ENCODE peak calls at places on chromosomes 16 and 17, in five cellular contexts. One of them, this sample, is unnamed.

GRCh38 chr17:56587298-56587697 is 6.2 kb upstream of the NOG start:
- DNase-seq in SK-N-SH: no peak
- DNase-seq in K562: no peak
- DNase-seq in HCT116: no peak
- DNase-seq in HepG2: no peak
- DNase-seq in this sample: no peak

GRCh38 chr17:39636927-39637736 is at the start of gene STARD3:
- DNase-seq in K562: peak; percentile 92
- DNase-seq in HepG2: peak; percentile 83
- DNase-seq in SK-N-SH: peak; percentile 96
- DNase-seq in HCT116: peak; percentile 73
- DNase-seq in this sample: peak; percentile 91

GRCh38 chr16:73565263-73565662 is 517.3 kb upstream of the ZFHX3 start:
- DNase-seq in K562: no peak
- DNase-seq in HCT116: peak; percentile 15
- DNase-seq in HepG2: peak; percentile 23
- DNase-seq in SK-N-SH: no peak
- DNase-seq in this sample: peak; percentile 63

GRCh38 chr17:48347203-48347602 is 82.8 kb downstream of the SKAP1 start:
- DNase-seq in HCT116: no peak
- DNase-seq in SK-N-SH: no peak
- DNase-seq in HepG2: no peak
- DNase-seq in K562: no peak
- DNase-seq in this sample: no peak

GRCh38 chr17:50209472-50210248 is 8.2 kb upstream of the COL1A1 start:
- DNase-seq in HCT116: no peak
- DNase-seq in SK-N-SH: peak; percentile 96
- DNase-seq in HepG2: no peak
- DNase-seq in K562: peak; percentile 78
- DNase-seq in this sample: no peak

GRCh38 chr17:79072544-79072943 is 2.1 kb upstream of the ENGASE start:
- DNase-seq in HepG2: no peak
- DNase-seq in SK-N-SH: no peak
- DNase-seq in HCT116: no peak
- DNase-seq in K562: no peak
- DNase-seq in this sample: no peak

GRCh38 chr17:48465884-48466283 is 35.9 kb upstream of the SKAP1 start:
- DNase-seq in HCT116: no peak
- DNase-seq in HepG2: no peak
- DNase-seq in SK-N-SH: no peak
- DNase-seq in K562: no peak
- DNase-seq in this sample: no peak

GRCh38 chr16:15949210-15950166 is at the start of gene ABCC1:
- DNase-seq in K562: peak; percentile 93
- DNase-seq in HCT116: no peak
- DNase-seq in SK-N-SH: peak; percentile 95
- DNase-seq in HepG2: peak; percentile 60
- DNase-seq in this sample: peak; percentile 83

GRCh38 chr16:80027007-80027965 is 426.7 kb upstream of the MAF start:
- DNase-seq in HCT116: no peak
- DNase-seq in HepG2: peak; percentile 80
- DNase-seq in SK-N-SH: no peak
- DNase-seq in K562: peak; percentile 76
- DNase-seq in this sample: peak; percentile 9

GRCh38 chr17:14621826-14622621 is 321.1 kb downstream of the HS3ST3B1 start:
- DNase-seq in SK-N-SH: no peak
- DNase-seq in HCT116: no peak
- DNase-seq in K562: no peak
- DNase-seq in HepG2: no peak
- DNase-seq in this sample: no peak

GRCh38 chr17:35433075-35433894 is 985 bp upstream of the SLFN12 start:
- DNase-seq in HepG2: peak; percentile 81
- DNase-seq in SK-N-SH: no peak
- DNase-seq in HCT116: peak; percentile 85
- DNase-seq in K562: peak; percentile 66
- DNase-seq in this sample: peak; percentile 57

GRCh38 chr17:74605361-74605760 is 13.3 kb upstream of the CD300LD start:
- DNase-seq in K562: no peak
- DNase-seq in SK-N-SH: no peak
- DNase-seq in HCT116: no peak
- DNase-seq in HepG2: no peak
- DNase-seq in this sample: no peak

GRCh38 chr17:55495239-55495638 is 16.0 kb downstream of the SMIM36 start:
- DNase-seq in HCT116: no peak
- DNase-seq in HepG2: no peak
- DNase-seq in K562: no peak
- DNase-seq in SK-N-SH: no peak
- DNase-seq in this sample: no peak

GRCh38 chr17:72514888-72515287 is 394.1 kb downstream of the SOX9 start:
- DNase-seq in K562: no peak
- DNase-seq in HepG2: no peak
- DNase-seq in HCT116: no peak
- DNase-seq in SK-N-SH: no peak
- DNase-seq in this sample: no peak

GRCh38 chr16:79372504-79373184 is 227.9 kb downstream of the MAF start:
- DNase-seq in K562: no peak
- DNase-seq in HCT116: no peak
- DNase-seq in SK-N-SH: no peak
- DNase-seq in HepG2: no peak
- DNase-seq in this sample: no peak

GRCh38 chr17:9028171-9028570 is 6.9 kb downstream of the NTN1 start:
- DNase-seq in HepG2: no peak
- DNase-seq in K562: no peak
- DNase-seq in SK-N-SH: no peak
- DNase-seq in HCT116: no peak
- DNase-seq in this sample: no peak

GRCh38 chr16:11100239-11100750 is 155.7 kb downstream of the SOCS1 start:
- DNase-seq in HCT116: peak; percentile 23
- DNase-seq in HepG2: no peak
- DNase-seq in K562: peak; percentile 76
- DNase-seq in SK-N-SH: no peak
- DNase-seq in this sample: no peak

GRCh38 chr17:39757931-39758873 is 20.5 kb downstream of the GRB7 start:
- DNase-seq in HepG2: no peak
- DNase-seq in HCT116: no peak
- DNase-seq in SK-N-SH: no peak
- DNase-seq in K562: no peak
- DNase-seq in this sample: no peak

GRCh38 chr16:85390511-85391174 is 222.5 kb upstream of the GSE1 start:
- DNase-seq in SK-N-SH: peak; percentile 90
- DNase-seq in HCT116: peak; percentile 66
- DNase-seq in HepG2: peak; percentile 90
- DNase-seq in K562: peak; percentile 90
- DNase-seq in this sample: peak; percentile 84

GRCh38 chr16:88561485-88562369 is 8.5 kb upstream of the ZC3H18 start:
- DNase-seq in SK-N-SH: peak; percentile 91
- DNase-seq in HCT116: peak; percentile 36
- DNase-seq in HepG2: no peak
- DNase-seq in K562: peak; percentile 80
- DNase-seq in this sample: no peak

GRCh38 chr16:88569614-88569984 is 604 bp upstream of the ZC3H18 start:
- DNase-seq in SK-N-SH: peak; percentile 66
- DNase-seq in K562: peak; percentile 54
- DNase-seq in HepG2: peak; percentile 34
- DNase-seq in HCT116: no peak
- DNase-seq in this sample: no peak

GRCh38 chr16:88568710-88569613 is 1.2 kb upstream of the ZC3H18 start:
- DNase-seq in HCT116: no peak
- DNase-seq in HepG2: no peak
- DNase-seq in SK-N-SH: no peak
- DNase-seq in K562: no peak
- DNase-seq in this sample: no peak

GRCh38 chr16:88569985-88570690 is at the start of gene ZC3H18:
- DNase-seq in HepG2: peak; percentile 91
- DNase-seq in SK-N-SH: peak; percentile 100
- DNase-seq in HCT116: peak; percentile 91
- DNase-seq in K562: peak; percentile 100
- DNase-seq in this sample: peak; percentile 98

DNA sequence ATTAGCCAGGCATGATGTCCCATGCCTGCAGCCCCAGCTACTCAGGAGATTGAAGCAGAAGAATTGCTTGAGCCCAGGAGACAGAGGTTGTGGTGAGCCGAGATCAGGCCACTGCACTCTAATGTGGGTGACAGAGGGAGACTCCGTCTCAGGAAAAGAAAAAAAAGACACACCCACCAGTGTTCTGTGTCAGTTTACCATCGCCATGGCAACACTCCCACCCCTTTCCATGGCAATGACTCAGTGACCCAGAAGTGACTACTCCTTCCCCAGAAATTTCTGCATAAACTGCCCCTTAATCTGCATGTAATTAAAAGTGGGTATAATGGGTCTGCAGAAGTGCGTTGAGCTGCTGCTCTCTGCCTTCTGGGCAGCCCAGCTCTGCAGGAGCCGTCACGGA is 4.0 kb upstream of the ZC3H18 start:
- DNase-seq in HepG2: no peak
- DNase-seq in K562: no peak
- DNase-seq in HCT116: peak; percentile 34
- DNase-seq in SK-N-SH: no peak
- DNase-seq in this sample: peak; percentile 38
- TF ChIP-seq JUND in HepG2: no peak
- TF ChIP-seq JUND in K562: no peak
- TF ChIP-seq JUND in HCT116: no peak
- TF ChIP-seq JUND in SK-N-SH: no peak
- TF ChIP-seq JUND in this sample: no peak

GRCh38 chr16:3045758-3046505 is 429 bp upstream of the MMP25 start:
- DNase-seq in HepG2: no peak
- DNase-seq in HCT116: no peak
- DNase-seq in K562: peak; percentile 46
- DNase-seq in SK-N-SH: peak; percentile 82
- DNase-seq in this sample: no peak
- TF ChIP-seq JUND in HepG2: no peak
- TF ChIP-seq JUND in HCT116: no peak
- TF ChIP-seq JUND in K562: no peak
- TF ChIP-seq JUND in SK-N-SH: no peak
- TF ChIP-seq JUND in this sample: no peak

GRCh38 chr17:38574712-38575111 is 31.0 kb downstream of the SRCIN1 start:
- DNase-seq in SK-N-SH: no peak
- DNase-seq in HepG2: no peak
- DNase-seq in K562: no peak
- DNase-seq in HCT116: no peak
- DNase-seq in this sample: no peak

GRCh38 chr17:38577645-38578173 is 28.0 kb downstream of the SRCIN1 start:
- DNase-seq in K562: no peak
- DNase-seq in HepG2: no peak
- DNase-seq in SK-N-SH: no peak
- DNase-seq in HCT116: no peak
- DNase-seq in this sample: no peak

GRCh38 chr17:38577244-38577643 is 28.5 kb downstream of the SRCIN1 start:
- DNase-seq in K562: no peak
- DNase-seq in HCT116: no peak
- DNase-seq in SK-N-SH: no peak
- DNase-seq in HepG2: no peak
- DNase-seq in this sample: no peak

GRCh38 chr17:38578229-38578628 is 27.5 kb downstream of the SRCIN1 start:
- DNase-seq in HCT116: no peak
- DNase-seq in K562: no peak
- DNase-seq in HepG2: no peak
- DNase-seq in SK-N-SH: peak; percentile 84
- DNase-seq in this sample: no peak

GRCh38 chr17:38575781-38576180 is 30.0 kb downstream of the SRCIN1 start:
- DNase-seq in SK-N-SH: no peak
- DNase-seq in HCT116: no peak
- DNase-seq in K562: no peak
- DNase-seq in HepG2: no peak
- DNase-seq in this sample: no peak
- TF ChIP-seq JUND in SK-N-SH: no peak
- TF ChIP-seq JUND in HCT116: no peak
- TF ChIP-seq JUND in K562: no peak
- TF ChIP-seq JUND in HepG2: no peak
- TF ChIP-seq JUND in this sample: no peak

GRCh38 chr17:7551396-7551795 is 2.5 kb downstream of the TNFSF12 start:
- DNase-seq in K562: no peak
- DNase-seq in HepG2: peak; percentile 70
- DNase-seq in SK-N-SH: no peak
- DNase-seq in HCT116: no peak
- DNase-seq in this sample: no peak

GRCh38 chr17:7550359-7550758 is 1.5 kb downstream of the TNFSF12 start:
- DNase-seq in SK-N-SH: no peak
- DNase-seq in HepG2: no peak
- DNase-seq in HCT116: no peak
- DNase-seq in K562: no peak
- DNase-seq in this sample: no peak

GRCh38 chr17:7553356-7553755 is 4.5 kb downstream of the TNFSF12 start:
- DNase-seq in HCT116: no peak
- DNase-seq in K562: no peak
- DNase-seq in SK-N-SH: no peak
- DNase-seq in HepG2: no peak
- DNase-seq in this sample: no peak

GRCh38 chr17:7555320-7555948 is 3.1 kb upstream of the TNFSF13 start:
- DNase-seq in HepG2: no peak
- DNase-seq in SK-N-SH: no peak
- DNase-seq in K562: no peak
- DNase-seq in HCT116: no peak
- DNase-seq in this sample: no peak

DNA sequence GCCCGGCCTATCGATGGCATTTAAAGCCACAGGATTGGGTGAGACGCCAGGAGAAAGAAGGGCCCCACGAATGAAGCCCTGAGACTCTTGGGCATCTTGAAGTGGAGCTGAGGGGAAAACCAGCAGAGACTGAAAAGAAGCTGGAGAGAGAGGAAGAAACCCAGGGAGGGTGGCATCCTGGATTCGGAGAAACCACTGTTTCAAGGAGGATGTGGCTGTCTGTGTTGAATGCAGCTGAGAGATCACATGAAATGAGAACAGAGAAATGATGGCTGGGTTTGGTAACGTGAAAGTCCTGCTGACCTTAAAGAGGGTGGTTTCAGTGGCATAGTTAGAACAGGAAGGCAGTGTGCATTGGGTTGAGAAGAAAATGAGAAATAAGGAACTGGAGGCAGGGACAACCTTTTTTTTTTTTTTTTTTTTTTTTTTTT is 3.8 kb downstream of the TNFSF12 start:
- DNase-seq in SK-N-SH: no peak
- DNase-seq in HCT116: no peak
- DNase-seq in HepG2: no peak
- DNase-seq in K562: no peak
- DNase-seq in this sample: no peak
- TF ChIP-seq JUND in SK-N-SH: no peak
- TF ChIP-seq JUND in HCT116: no peak
- TF ChIP-seq JUND in HepG2: no peak
- TF ChIP-seq JUND in K562: no peak
- TF ChIP-seq JUND in this sample: no peak

GRCh38 chr16:1557576-1557975 is 24.1 kb downstream of the TMEM204 start:
- DNase-seq in HCT116: no peak
- DNase-seq in K562: no peak
- DNase-seq in SK-N-SH: no peak
- DNase-seq in HepG2: no peak
- DNase-seq in this sample: no peak
- TF ChIP-seq JUND in HCT116: no peak
- TF ChIP-seq JUND in K562: no peak
- TF ChIP-seq JUND in SK-N-SH: no peak
- TF ChIP-seq JUND in HepG2: no peak
- TF ChIP-seq JUND in this sample: no peak

This sample was measured in T47D.